ENCODE peak calls at places on chromosomes 6 and 20, in five cellular contexts. M, Y, D, E and Z are unnamed samples.
A peak's percentile ranks its signal among the peaks of the same experiment; 100 is the strongest.

GRCh38 chr20:45189067-45189611 is 14.4 kb downstream of the PI3 start:
- DNase-seq in M (no peak), Y (no peak), D (no peak), E (no peak), Z (no peak)

GRCh38 chr6:168576388-168576787 is 135.4 kb downstream of the SMOC2 start:
- DNase-seq in M (no peak), Y (no peak), D (no peak), E (no peak), Z (no peak)

GRCh38 chr6:53696351-53696750 is 30.8 kb upstream of the KLHL31 start:
- DNase-seq in M (no peak), Y (no peak), D (no peak), E (no peak), Z (no peak)

GRCh38 chr20:48384147-48384818 is 443.5 kb downstream of the PREX1 start:
- DNase-seq in M (no peak), Y (no peak), D (no peak), E (no peak), Z (no peak)

GRCh38 chr6:142716097-142716496 is 228.9 kb downstream of the HIVEP2 start:
- DNase-seq in M (no peak), Y (no peak), D (no peak), E (no peak), Z (no peak)

GRCh38 chr6:35084041-35084491 is 57.1 kb downstream of the TCP11 start:
- DNase-seq in M (no peak), Y (no peak), D (no peak), E (peak; percentile 60), Z (no peak)

GRCh38 chr6:11346516-11346915 is 114.0 kb upstream of the NEDD9 start:
- DNase-seq in M (no peak), Y (no peak), D (no peak), E (no peak), Z (no peak)

GRCh38 chr6:106089981-106090380 is 3.8 kb downstream of the PRDM1 start:
- DNase-seq in M (no peak), Y (no peak), D (no peak), E (no peak), Z (no peak)

GRCh38 chr6:149368065-149368464 is 32.0 kb upstream of the SUMO4 start:
- DNase-seq in M (no peak), Y (no peak), D (no peak), E (no peak), Z (no peak)

GRCh38 chr6:6870914-6871313 is 236.8 kb upstream of the RREB1 start:
- DNase-seq in M (no peak), Y (no peak), D (no peak), E (no peak), Z (no peak)

GRCh38 chr6:35735452-35735851 is 1.4 kb upstream of the ARMC12 start:
- DNase-seq in M (no peak), Y (peak; percentile 38), D (no peak), E (no peak), Z (no peak)

GRCh38 chr6:139364302-139364981 is 10.0 kb downstream of the CITED2 start:
- DNase-seq in M (no peak), Y (no peak), D (peak; percentile 27), E (no peak), Z (no peak)

GRCh38 chr6:16332175-16332542 is 93.8 kb downstream of the GMPR start:
- DNase-seq in M (peak; percentile 73), Y (peak; percentile 83), D (peak; percentile 53), E (peak; percentile 88), Z (peak; percentile 70)

GRCh38 chr6:118551063-118551672 is 3.1 kb downstream of the PLN start:
- DNase-seq in M (no peak), Y (no peak), D (peak; percentile 37), E (no peak), Z (no peak)

GRCh38 chr6:86706449-86706848 is 230.9 kb upstream of the HTR1E start:
- DNase-seq in M (no peak), Y (no peak), D (no peak), E (no peak), Z (no peak)

GRCh38 chr6:75261299-75261698 is 17.7 kb upstream of the COX7A2 start:
- DNase-seq in M (no peak), Y (no peak), D (no peak), E (no peak), Z (no peak)

GRCh38 chr6:118565317-118565960 is 17.3 kb downstream of the PLN start:
- DNase-seq in M (no peak), Y (no peak), D (peak; percentile 54), E (no peak), Z (no peak)

GRCh38 chr20:19336601-19337000 is 124.2 kb downstream of the SLC24A3 start:
- DNase-seq in M (no peak), Y (no peak), D (no peak), E (no peak), Z (no peak)

GRCh38 chr6:31075528-31075927 is 36.8 kb downstream of the C6orf15 start:
- DNase-seq in M (no peak), Y (no peak), D (peak; percentile 63), E (no peak), Z (no peak)

GRCh38 chr6:132520953-132521352 is 8.0 kb upstream of the STX7 start:
- DNase-seq in M (no peak), Y (no peak), D (no peak), E (no peak), Z (no peak)

GRCh38 chr6:55578537-55579363 is at the start of gene HMGCLL1:
- DNase-seq in M (peak; percentile 36), Y (no peak), D (peak; percentile 14), E (no peak), Z (peak; percentile 87)

GRCh38 chr6:142635130-142635529 is 309.8 kb downstream of the HIVEP2 start:
- DNase-seq in M (no peak), Y (no peak), D (peak; percentile 74), E (no peak), Z (no peak)

GRCh38 chr6:158706369-158706982 is 56.6 kb downstream of the SYTL3 start:
- DNase-seq in M (peak; percentile 58), Y (peak; percentile 64), D (peak; percentile 33), E (peak; percentile 87), Z (peak; percentile 77)

GRCh38 chr20:45115386-45115774 is 406 bp upstream of the WFDC5 start:
- DNase-seq in M (no peak), Y (no peak), D (no peak), E (no peak), Z (no peak)

GRCh38 chr6:89021629-89022028 is 58.2 kb upstream of the RNGTT start:
- DNase-seq in M (no peak), Y (peak; percentile 54), D (peak; percentile 37), E (no peak), Z (no peak)

GRCh38 chr6:6631526-6632276 is 43.2 kb downstream of the LY86 start:
- DNase-seq in M (no peak), Y (no peak), D (no peak), E (no peak), Z (no peak)

GRCh38 chr6:9422138-9422537 is 986.8 kb upstream of the SLC35B3 start:
- DNase-seq in M (no peak), Y (no peak), D (no peak), E (no peak), Z (no peak)

GRCh38 chr6:14763139-14763538 is 482.7 kb upstream of the JARID2 start:
- DNase-seq in M (no peak), Y (no peak), D (peak; percentile 81), E (no peak), Z (no peak)

GRCh38 chr6:39228111-39228971 is 934 bp downstream of the KCNK5 start:
- DNase-seq in M (no peak), Y (no peak), D (no peak), E (no peak), Z (no peak)

GRCh38 chr6:28215425-28215824 is 9.7 kb upstream of the ZSCAN9 start:
- DNase-seq in M (no peak), Y (no peak), D (no peak), E (no peak), Z (no peak)

GRCh38 chr6:56759521-56759920 is 116.8 kb upstream of the DST start:
- DNase-seq in M (no peak), Y (no peak), D (no peak), E (no peak), Z (no peak)

GRCh38 chr20:50113420-50114224 is 672 bp upstream of the UBE2V1 start:
- DNase-seq in M (no peak), Y (no peak), D (no peak), E (no peak), Z (no peak)
- H3K4me1 ChIP-seq in M (peaks cover 63% of the 10 kb centered on the region), Y (peaks cover 21% of the 10 kb centered on the region), D (peaks cover 46% of the 10 kb centered on the region), E (no peaks in the 10 kb centered on the region), Z (peaks cover 24% of the 10 kb centered on the region)

GRCh38 chr20:35626386-35627001 is 10.9 kb downstream of the SPAG4 start:
- DNase-seq in M (no peak), Y (no peak), D (no peak), E (no peak), Z (no peak)

GRCh38 chr20:35627121-35627520 is 11.5 kb downstream of the SPAG4 start:
- DNase-seq in M (no peak), Y (no peak), D (no peak), E (no peak), Z (no peak)

GRCh38 chr20:35632539-35633115 is 17.0 kb downstream of the SPAG4 start:
- DNase-seq in M (no peak), Y (no peak), D (no peak), E (no peak), Z (no peak)

GRCh38 chr20:35629432-35630145 is 14.0 kb downstream of the SPAG4 start:
- DNase-seq in M (no peak), Y (no peak), D (no peak), E (no peak), Z (no peak)

GRCh38 chr20:35630636-35631035 is 15.0 kb downstream of the SPAG4 start:
- DNase-seq in M (no peak), Y (no peak), D (no peak), E (no peak), Z (no peak)
- H3K27ac ChIP-seq in M (no peak overlapping the region), Y (no peak overlapping the region), D (no peak overlapping the region), E (no peak overlapping the region), Z (no peak overlapping the region)

DNA sequence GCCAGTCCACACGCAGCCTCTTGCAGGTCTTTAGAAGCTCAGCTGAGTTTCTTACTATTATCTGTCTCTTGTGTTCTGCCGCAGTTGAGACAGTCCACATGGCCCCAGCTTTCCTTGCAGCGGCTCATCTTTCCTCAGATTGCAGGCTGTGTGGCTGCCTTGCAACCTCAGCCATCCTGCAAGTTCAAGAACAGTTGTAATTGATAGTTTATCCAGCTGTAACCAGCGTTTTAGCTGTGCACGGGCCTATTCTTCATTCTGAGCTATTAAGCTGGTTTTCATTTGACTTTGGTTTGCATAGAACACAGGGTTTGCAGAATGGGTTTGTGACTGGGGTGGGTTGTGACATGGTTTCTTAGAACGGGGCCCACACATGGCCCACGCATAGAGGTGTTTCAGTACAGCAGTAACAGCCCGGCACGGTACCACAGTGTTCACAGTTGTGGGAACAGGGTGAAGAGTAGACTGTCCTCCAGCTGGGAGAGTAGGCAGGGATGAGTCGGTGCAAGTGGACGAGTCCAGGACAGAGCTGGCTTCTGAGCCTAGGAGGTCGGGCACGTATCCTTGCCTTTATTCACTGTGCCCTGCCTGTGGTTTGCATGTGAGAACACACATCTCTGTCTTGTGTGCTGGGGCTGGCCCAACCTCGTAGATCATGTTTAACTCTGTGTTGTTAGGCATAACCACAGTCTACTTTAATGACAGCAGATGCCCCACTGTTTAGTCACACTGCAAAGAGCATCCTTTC is 89.3 kb downstream of the RPP40 start:
- DNase-seq in M (no peak), Y (no peak), D (peak; percentile 49), E (no peak), Z (no peak)
- H3K4me3 ChIP-seq in M (peak overlapping the region; percentile 29), Y (no peak overlapping the region), D (no peak overlapping the region), E (no peak overlapping the region), Z (no peak overlapping the region)

DNA sequence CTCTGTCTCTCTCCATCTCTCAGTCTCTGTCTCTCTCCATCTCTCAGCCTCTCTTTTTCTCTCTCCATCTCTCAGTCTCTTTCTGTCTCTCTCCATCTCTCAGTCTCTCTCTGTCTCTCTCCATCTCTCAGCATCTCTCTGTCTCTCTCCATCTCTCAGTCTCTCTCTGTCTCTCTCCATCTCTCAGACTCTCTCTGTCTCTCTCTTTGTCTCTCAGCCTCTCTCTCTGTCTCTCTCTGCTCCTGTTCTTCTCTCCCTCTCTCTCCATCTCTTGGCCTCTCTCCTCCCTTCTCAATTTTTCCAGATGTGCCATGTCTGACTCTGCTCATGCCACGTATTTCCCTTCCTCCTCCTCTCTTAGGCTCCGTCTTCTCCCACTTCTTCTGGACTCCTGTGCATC is 72.7 kb downstream of the SRC start:
- DNase-seq in M (no peak), Y (no peak), D (no peak), E (no peak), Z (no peak)
- H3K4me1 ChIP-seq in M (no peaks in the 10 kb centered on the region), Y (no peaks in the 10 kb centered on the region), D (peaks cover 12% of the 10 kb centered on the region), E (no peaks in the 10 kb centered on the region), Z (no peaks in the 10 kb centered on the region)